ENCODE peak calls at places on chromosomes 16 and 17, in nine cellular contexts. X is brain microvascular endothelial cell, I is NB4, C is heart left ventricle, H is Caco-2, N is choroid plexus epithelial cell, M is stomach, O is cardiac muscle cell, L is cardiac fibroblast. Z is an unnamed sample.

GRCh38 chr16:68378436-68379415 is 67.9 kb downstream of the PRMT7 start:
- DNase-seq in X (no peak), I (peak), C (peak), H (no peak), N (no peak), M (no peak), O (no peak), L (no peak), Z (no peak)

GRCh38 chr16:1979271-1980025 is 1.8 kb downstream of the NOXO1 start:
- DNase-seq in X (no peak), I (peak), C (no peak), H (no peak), N (no peak), M (peak), O (peak), L (no peak), Z (no peak)

GRCh38 chr17:82120148-82120547 is 22.1 kb upstream of the FASN start:
- DNase-seq in X (no peak), I (peak), C (no peak), H (no peak), N (peak), M (no peak), O (no peak), L (peak), Z (peak)

GRCh38 chr16:17318200-17318599 is 152.6 kb downstream of the XYLT1 start:
- DNase-seq in X (no peak), I (peak), C (no peak), H (no peak), N (peak), M (no peak), O (no peak), L (peak), Z (peak)

GRCh38 chr16:49498241-49499017 is 124.8 kb downstream of the C16orf78 start:
- DNase-seq in X (no peak), I (no peak), C (no peak), H (no peak), N (no peak), M (peak), O (no peak), L (no peak), Z (no peak)

GRCh38 chr16:89210904-89211515 is 6.5 kb upstream of the ZNF778 start:
- DNase-seq in X (no peak), I (no peak), C (no peak), H (no peak), N (no peak), M (no peak), O (no peak), L (no peak), Z (no peak)

GRCh38 chr16:28984619-28985135 is at the start of gene LAT:
- DNase-seq in X (no peak), I (peak), C (peak), H (no peak), N (no peak), M (peak), O (no peak), L (no peak), Z (no peak)

GRCh38 chr17:47957591-47958490 is at the start of gene PRR15L:
- DNase-seq in X (no peak), I (no peak), C (no peak), H (peak), N (no peak), M (peak), O (no peak), L (no peak), Z (no peak)

GRCh38 chr17:58535431-58535830 is 21.0 kb upstream of the MTMR4 start:
- DNase-seq in X (no peak), I (no peak), C (no peak), H (no peak), N (peak), M (no peak), O (peak), L (peak), Z (no peak)

GRCh38 chr17:61203765-61204164 is 195.9 kb upstream of the TBX2 start:
- DNase-seq in X (no peak), I (no peak), C (no peak), H (no peak), N (peak), M (no peak), O (no peak), L (no peak), Z (no peak)

GRCh38 chr17:62626719-62627218 is 701 bp upstream of the MRC2 start:
- DNase-seq in X (peak), I (peak), C (no peak), H (no peak), N (peak), M (no peak), O (peak), L (peak), Z (peak)

GRCh38 chr17:45020354-45021138 is 30.9 kb downstream of the DCAKD start:
- DNase-seq in X (peak), I (no peak), C (no peak), H (no peak), N (peak), M (peak), O (peak), L (peak), Z (no peak)

GRCh38 chr16:316741-317464 is 33.9 kb downstream of the PDIA2 start:
- DNase-seq in X (no peak), I (no peak), C (peak), H (no peak), N (no peak), M (no peak), O (no peak), L (no peak), Z (no peak)

GRCh38 chr17:2926019-2926650 is 129.9 kb downstream of the RAP1GAP2 start:
- DNase-seq in X (no peak), I (peak), C (no peak), H (no peak), N (no peak), M (no peak), O (no peak), L (peak), Z (no peak)

GRCh38 chr17:56834380-56835258 is 668 bp downstream of the DGKE start:
- DNase-seq in X (no peak), I (peak), C (peak), H (peak), N (peak), M (peak), O (peak), L (peak), Z (peak)
- TF ChIP-seq CTCF in X (peak), I (no peak), C (no peak), H (peak), N (no peak), M (no peak), O (no peak), L (no peak), Z (no peak)

DNA sequence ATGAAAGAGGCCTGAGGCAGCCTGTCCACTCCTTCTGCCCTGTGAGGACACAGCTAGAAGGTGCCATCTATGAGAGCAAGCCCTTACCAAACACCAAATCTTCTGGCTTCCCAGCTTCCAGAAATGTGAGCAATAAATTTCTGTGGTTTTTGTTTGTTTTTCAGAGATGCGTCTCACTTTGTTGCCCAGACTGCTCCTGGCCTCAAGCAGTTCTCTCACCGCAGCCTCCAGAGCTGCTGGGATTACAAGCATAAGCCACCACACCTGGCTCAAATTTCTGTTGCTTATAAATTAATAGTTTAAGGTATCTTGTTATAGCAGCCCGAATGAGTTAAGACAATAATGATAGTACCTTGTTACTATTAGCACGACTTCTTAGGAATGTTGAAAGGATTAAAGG is 12.5 kb upstream of the SLC16A11 start:
- DNase-seq in X (no peak), I (no peak), C (no peak), H (no peak), N (peak), M (no peak), O (no peak), L (no peak), Z (peak)
- H3K4me3 ChIP-seq in X (no peak), I (no peak), C (no peak), H (no peak), N (no peak), M (no peak), O (no peak), L (no peak), Z (no peak)

GRCh38 chr17:43368740-43369506 is 29.9 kb upstream of the ARL4D start:
- DNase-seq in X (peak), I (peak), C (peak), H (peak), N (peak), M (peak), O (peak), L (peak), Z (peak)
- TF ChIP-seq CTCF in X (peak), I (no peak), C (no peak), H (peak), N (peak), M (no peak), O (no peak), L (no peak), Z (no peak)

DNA sequence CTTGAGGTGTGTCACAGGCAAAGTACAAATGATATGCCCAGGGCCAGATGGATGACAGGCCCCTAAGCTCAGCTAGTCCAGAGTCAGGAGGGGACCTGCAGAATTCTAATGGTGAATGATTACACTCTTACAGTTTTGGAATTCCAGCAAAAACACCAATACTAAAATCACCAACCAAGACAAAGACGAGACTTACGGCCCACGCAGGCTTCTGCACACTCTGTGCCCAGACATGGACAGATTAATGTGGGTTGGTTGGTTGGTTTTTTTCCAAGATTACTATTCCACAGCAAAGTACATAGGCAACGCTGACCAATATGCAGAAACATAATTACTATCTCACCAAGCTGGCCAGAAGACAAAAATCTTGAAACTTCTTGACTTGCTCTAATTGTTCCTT is 9.7 kb downstream of the ADCY9 start:
- DNase-seq in X (no peak), I (no peak), C (peak), H (no peak), N (no peak), M (no peak), O (no peak), L (no peak), Z (no peak)
- H3K4me3 ChIP-seq in X (no peak), I (no peak), C (no peak), H (no peak), N (no peak), M (no peak), O (no peak), L (no peak), Z (no peak)

DNA sequence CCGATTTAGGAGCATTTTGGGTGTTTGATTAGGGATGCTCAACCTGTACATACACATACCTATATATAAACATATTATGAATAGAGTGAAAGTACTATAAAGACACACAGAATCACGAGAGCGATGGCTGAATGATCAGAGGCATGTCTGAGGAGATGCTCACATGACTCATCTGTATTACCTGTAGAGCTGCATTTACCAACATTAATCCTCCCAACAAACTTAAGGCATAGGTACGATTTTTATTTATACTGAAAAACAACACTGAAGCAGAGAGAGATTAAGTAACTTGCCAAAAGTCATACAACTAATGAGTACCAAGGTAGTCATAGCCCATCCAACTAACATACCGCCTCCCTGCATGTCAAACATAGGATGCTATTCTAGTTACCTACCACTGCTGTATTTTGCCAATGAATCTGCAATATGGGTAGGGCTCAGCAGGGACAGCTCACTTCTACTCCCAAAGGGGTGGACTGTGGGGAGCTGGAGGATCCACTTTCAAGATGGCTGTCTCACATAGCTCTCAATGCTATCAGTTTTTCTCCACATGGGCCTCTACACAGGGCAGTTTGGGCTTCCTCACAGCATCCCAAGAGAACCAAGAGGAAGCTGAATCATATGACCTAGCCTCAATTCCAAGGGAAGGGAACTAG is 7.3 kb downstream of the CYB5D1 start:
- DNase-seq in X (no peak), I (no peak), C (no peak), H (no peak), N (no peak), M (no peak), O (no peak), L (peak), Z (no peak)
- TF ChIP-seq CTCF in X (no peak), I (no peak), C (no peak), H (no peak), N (no peak), M (no peak), O (no peak), L (no peak), Z (no peak)

GRCh38 chr16:30398660-30399434 is 3.6 kb downstream of the ZNF48 start:
- DNase-seq in X (no peak), I (no peak), C (no peak), H (no peak), N (no peak), M (no peak), O (no peak), L (no peak), Z (no peak)
- H3K4me3 ChIP-seq in X (no peak), I (no peak), C (no peak), H (no peak), N (no peak), M (no peak), O (no peak), L (no peak), Z (no peak)

Z was measured in fibroblast of villous mesenchyme.